ENCODE peak calls at places on chromosomes 12 and 14, in six cellular contexts. L is NCI-H1105 treated with DMSO at 0.1 percent for 48 hours, B is progenitor cell of endocrine pancreas, Q is posterior vena cava, H is C1 segment of cervical spinal cord, P is MM.1S. Z is an unnamed sample.
A peak's percentile ranks its signal among the peaks of the same experiment; 100 is the strongest.

GRCh38 chr12:20089077-20089476 is 279.3 kb upstream of the PDE3A start:
- DNase-seq in Q (no peak), H (no peak), B (no peak), L (no peak), P (peak; percentile 10), Z (no peak)

GRCh38 chr12:100672075-100672592 is 98.7 kb downstream of the GAS2L3 start:
- DNase-seq in B (no peak), H (no peak), Q (no peak), L (peak; percentile 5), P (peak; percentile 15), Z (peak; percentile 23)

GRCh38 chr14:76918751-76919421 is 92.7 kb downstream of the LRRC74A start:
- DNase-seq in H (peak; percentile 74), B (no peak), P (no peak), Q (peak; percentile 98), L (peak; percentile 18), Z (peak; percentile 94)

GRCh38 chr12:67520611-67521010 is 127.9 kb upstream of the DYRK2 start:
- DNase-seq in L (no peak), Q (no peak), P (no peak), B (no peak), H (no peak), Z (no peak)

GRCh38 chr12:66947119-66947518 is 268.2 kb upstream of the GRIP1 start:
- DNase-seq in P (no peak), H (no peak), B (no peak), L (no peak), Q (no peak), Z (no peak)

GRCh38 chr14:37598973-37599526 is 3.6 kb downstream of the TTC6 start:
- DNase-seq in B (no peak), H (no peak), P (no peak), L (peak; percentile 65), Q (no peak), Z (peak; percentile 43)

GRCh38 chr12:54421175-54421872 is 2.3 kb upstream of the ITGA5 start:
- DNase-seq in H (no peak), L (no peak), P (no peak), B (no peak), Q (peak; percentile 89), Z (no peak)

GRCh38 chr12:53862206-53862605 is 76.4 kb upstream of the HOXC13 start:
- DNase-seq in Q (no peak), H (no peak), P (no peak), L (no peak), B (no peak), Z (no peak)

GRCh38 chr12:105278043-105278697 is 42.2 kb upstream of the APPL2 start:
- DNase-seq in P (no peak), L (no peak), B (no peak), H (no peak), Q (no peak), Z (no peak)

GRCh38 chr14:57753821-57754220 is 112.1 kb downstream of the SLC35F4 start:
- DNase-seq in H (no peak), P (no peak), L (no peak), Q (no peak), B (no peak), Z (no peak)

GRCh38 chr12:108724054-108724889 is 7.0 kb downstream of the CORO1C start:
- DNase-seq in P (no peak), H (no peak), B (no peak), Q (no peak), L (no peak), Z (peak; percentile 80)

GRCh38 chr14:73209943-73210342 is 27.4 kb upstream of the PAPLN start:
- DNase-seq in L (no peak), P (no peak), B (no peak), Q (no peak), H (no peak), Z (no peak)

GRCh38 chr12:25121916-25122315 is 73.0 kb downstream of the DNAI7 start:
- DNase-seq in H (no peak), P (no peak), B (no peak), Q (no peak), L (no peak), Z (no peak)

GRCh38 chr14:28101992-28102391 is 664.6 kb upstream of the FOXG1 start:
- DNase-seq in H (no peak), B (no peak), P (no peak), L (peak; percentile 92), Q (no peak), Z (no peak)

GRCh38 chr12:114392909-114393308 is 13.0 kb downstream of the TBX5 start:
- DNase-seq in H (no peak), P (no peak), Q (no peak), B (no peak), L (no peak), Z (no peak)

GRCh38 chr14:100838493-100839440 is 12.8 kb downstream of the MEG3 start:
- DNase-seq in B (no peak), Q (peak; percentile 66), L (no peak), H (no peak), P (no peak), Z (no peak)

GRCh38 chr14:64721391-64721791 is 17.2 kb downstream of the PLEKHG3 start:
- DNase-seq in P (no peak), Q (peak; percentile 90), H (peak; percentile 39), B (no peak), L (no peak), Z (no peak)

GRCh38 chr12:104331376-104331775 is 27.8 kb downstream of the EID3 start:
- DNase-seq in Q (no peak), H (no peak), B (no peak), L (no peak), P (no peak), Z (no peak)

GRCh38 chr14:20350280-20350679 is 6.8 kb downstream of the PARP2 start:
- DNase-seq in H (no peak), P (no peak), L (no peak), Q (no peak), B (no peak), Z (no peak)

GRCh38 chr14:58878740-58879139 is 241.0 kb downstream of the DACT1 start:
- DNase-seq in Q (no peak), B (no peak), P (no peak), H (no peak), L (no peak), Z (no peak)